ENCODE peak calls at places on chromosomes 12 and 14, in ten cellular contexts. One of them, this sample, is unnamed.

GRCh38 chr12:100185361-100185894 is 15.2 kb upstream of the ACTR6 start:
- DNase-seq in GDM1: peak
- DNase-seq in Daoy: no peak
- DNase-seq in stimulated activated CD4-positive, alpha-beta T cell treated with anti-CD3 and anti-CD28 coated beads, Interleukin-15, amount 100 ng/mL, for 1 hour: no peak
- DNase-seq in K562: no peak
- DNase-seq in WTC11: no peak
- DNase-seq in activated effector memory CD4-positive, alpha-beta T cell treated with Interleukin-2 at 50 U/mL for 16 hours: no peak
- DNase-seq in GM03348: peak
- DNase-seq in H9: no peak
- DNase-seq in esophagus squamous epithelium: no peak
- DNase-seq in this sample: no peak

GRCh38 chr12:75704664-75705063 is 193.3 kb upstream of the KRR1 start:
- DNase-seq in GDM1: no peak
- DNase-seq in Daoy: peak
- DNase-seq in stimulated activated CD4-positive, alpha-beta T cell treated with anti-CD3 and anti-CD28 coated beads, Interleukin-15, amount 100 ng/mL, for 1 hour: no peak
- DNase-seq in K562: no peak
- DNase-seq in WTC11: no peak
- DNase-seq in activated effector memory CD4-positive, alpha-beta T cell treated with Interleukin-2 at 50 U/mL for 16 hours: no peak
- DNase-seq in GM03348: no peak
- DNase-seq in H9: no peak
- DNase-seq in esophagus squamous epithelium: no peak
- DNase-seq in this sample: no peak

GRCh38 chr12:113070117-113070906 is 13.8 kb downstream of the DTX1 start:
- DNase-seq in GDM1: peak
- DNase-seq in Daoy: peak
- DNase-seq in stimulated activated CD4-positive, alpha-beta T cell treated with anti-CD3 and anti-CD28 coated beads, Interleukin-15, amount 100 ng/mL, for 1 hour: no peak
- DNase-seq in K562: no peak
- DNase-seq in WTC11: no peak
- DNase-seq in activated effector memory CD4-positive, alpha-beta T cell treated with Interleukin-2 at 50 U/mL for 16 hours: no peak
- DNase-seq in GM03348: no peak
- DNase-seq in H9: no peak
- DNase-seq in esophagus squamous epithelium: no peak
- DNase-seq in this sample: peak

GRCh38 chr12:17239874-17240273 is 633.9 kb upstream of the LMO3 start:
- DNase-seq in GDM1: no peak
- DNase-seq in Daoy: no peak
- DNase-seq in stimulated activated CD4-positive, alpha-beta T cell treated with anti-CD3 and anti-CD28 coated beads, Interleukin-15, amount 100 ng/mL, for 1 hour: no peak
- DNase-seq in K562: no peak
- DNase-seq in WTC11: no peak
- DNase-seq in activated effector memory CD4-positive, alpha-beta T cell treated with Interleukin-2 at 50 U/mL for 16 hours: no peak
- DNase-seq in GM03348: no peak
- DNase-seq in H9: no peak
- DNase-seq in esophagus squamous epithelium: no peak
- DNase-seq in this sample: no peak

GRCh38 chr14:24315807-24316596 is 4.7 kb downstream of the LTB4R start:
- DNase-seq in GDM1: no peak
- DNase-seq in Daoy: no peak
- DNase-seq in stimulated activated CD4-positive, alpha-beta T cell treated with anti-CD3 and anti-CD28 coated beads, Interleukin-15, amount 100 ng/mL, for 1 hour: no peak
- DNase-seq in K562: peak
- DNase-seq in WTC11: peak
- DNase-seq in activated effector memory CD4-positive, alpha-beta T cell treated with Interleukin-2 at 50 U/mL for 16 hours: no peak
- DNase-seq in GM03348: no peak
- DNase-seq in H9: peak
- DNase-seq in esophagus squamous epithelium: no peak
- DNase-seq in this sample: no peak

GRCh38 chr12:16300222-16300621 is 22.7 kb upstream of the SLC15A5 start:
- DNase-seq in GDM1: no peak
- DNase-seq in Daoy: no peak
- DNase-seq in stimulated activated CD4-positive, alpha-beta T cell treated with anti-CD3 and anti-CD28 coated beads, Interleukin-15, amount 100 ng/mL, for 1 hour: no peak
- DNase-seq in K562: no peak
- DNase-seq in WTC11: no peak
- DNase-seq in activated effector memory CD4-positive, alpha-beta T cell treated with Interleukin-2 at 50 U/mL for 16 hours: no peak
- DNase-seq in GM03348: peak
- DNase-seq in H9: no peak
- DNase-seq in esophagus squamous epithelium: no peak
- DNase-seq in this sample: no peak

GRCh38 chr14:52550661-52551060 is 1.6 kb downstream of the TXNDC16 start:
- DNase-seq in GDM1: no peak
- DNase-seq in Daoy: no peak
- DNase-seq in stimulated activated CD4-positive, alpha-beta T cell treated with anti-CD3 and anti-CD28 coated beads, Interleukin-15, amount 100 ng/mL, for 1 hour: no peak
- DNase-seq in K562: no peak
- DNase-seq in WTC11: no peak
- DNase-seq in activated effector memory CD4-positive, alpha-beta T cell treated with Interleukin-2 at 50 U/mL for 16 hours: no peak
- DNase-seq in GM03348: no peak
- DNase-seq in H9: no peak
- DNase-seq in esophagus squamous epithelium: no peak
- DNase-seq in this sample: no peak

GRCh38 chr12:31984806-31985591 is 25.8 kb downstream of the RESF1 start:
- DNase-seq in GDM1: no peak
- DNase-seq in Daoy: no peak
- DNase-seq in stimulated activated CD4-positive, alpha-beta T cell treated with anti-CD3 and anti-CD28 coated beads, Interleukin-15, amount 100 ng/mL, for 1 hour: no peak
- DNase-seq in K562: no peak
- DNase-seq in WTC11: no peak
- DNase-seq in activated effector memory CD4-positive, alpha-beta T cell treated with Interleukin-2 at 50 U/mL for 16 hours: no peak
- DNase-seq in GM03348: no peak
- DNase-seq in H9: no peak
- DNase-seq in esophagus squamous epithelium: no peak
- DNase-seq in this sample: no peak

GRCh38 chr12:31944299-31944698 is 14.9 kb upstream of the RESF1 start:
- DNase-seq in GDM1: no peak
- DNase-seq in Daoy: no peak
- DNase-seq in stimulated activated CD4-positive, alpha-beta T cell treated with anti-CD3 and anti-CD28 coated beads, Interleukin-15, amount 100 ng/mL, for 1 hour: no peak
- DNase-seq in K562: no peak
- DNase-seq in WTC11: no peak
- DNase-seq in activated effector memory CD4-positive, alpha-beta T cell treated with Interleukin-2 at 50 U/mL for 16 hours: no peak
- DNase-seq in GM03348: no peak
- DNase-seq in H9: no peak
- DNase-seq in esophagus squamous epithelium: no peak
- DNase-seq in this sample: no peak

GRCh38 chr14:50977863-50978520 is 33.7 kb upstream of the PYGL start:
- DNase-seq in GDM1: no peak
- DNase-seq in Daoy: no peak
- DNase-seq in stimulated activated CD4-positive, alpha-beta T cell treated with anti-CD3 and anti-CD28 coated beads, Interleukin-15, amount 100 ng/mL, for 1 hour: no peak
- DNase-seq in K562: no peak
- DNase-seq in WTC11: no peak
- DNase-seq in activated effector memory CD4-positive, alpha-beta T cell treated with Interleukin-2 at 50 U/mL for 16 hours: no peak
- DNase-seq in GM03348: no peak
- DNase-seq in H9: no peak
- DNase-seq in esophagus squamous epithelium: no peak
- DNase-seq in this sample: no peak

GRCh38 chr14:85991156-85991555 is 461.2 kb downstream of the FLRT2 start:
- DNase-seq in GDM1: no peak
- DNase-seq in Daoy: no peak
- DNase-seq in stimulated activated CD4-positive, alpha-beta T cell treated with anti-CD3 and anti-CD28 coated beads, Interleukin-15, amount 100 ng/mL, for 1 hour: no peak
- DNase-seq in K562: no peak
- DNase-seq in WTC11: no peak
- DNase-seq in activated effector memory CD4-positive, alpha-beta T cell treated with Interleukin-2 at 50 U/mL for 16 hours: no peak
- DNase-seq in GM03348: no peak
- DNase-seq in H9: no peak
- DNase-seq in esophagus squamous epithelium: no peak
- DNase-seq in this sample: no peak

GRCh38 chr14:50862171-50862570 is 9.7 kb upstream of the ABHD12B start:
- DNase-seq in GDM1: no peak
- DNase-seq in Daoy: no peak
- DNase-seq in stimulated activated CD4-positive, alpha-beta T cell treated with anti-CD3 and anti-CD28 coated beads, Interleukin-15, amount 100 ng/mL, for 1 hour: no peak
- DNase-seq in K562: no peak
- DNase-seq in WTC11: no peak
- DNase-seq in activated effector memory CD4-positive, alpha-beta T cell treated with Interleukin-2 at 50 U/mL for 16 hours: no peak
- DNase-seq in GM03348: no peak
- DNase-seq in H9: no peak
- DNase-seq in esophagus squamous epithelium: no peak
- DNase-seq in this sample: no peak

GRCh38 chr12:67430708-67431335 is 161.7 kb downstream of the CAND1 start:
- DNase-seq in GDM1: no peak
- DNase-seq in Daoy: no peak
- DNase-seq in stimulated activated CD4-positive, alpha-beta T cell treated with anti-CD3 and anti-CD28 coated beads, Interleukin-15, amount 100 ng/mL, for 1 hour: no peak
- DNase-seq in K562: no peak
- DNase-seq in WTC11: peak
- DNase-seq in activated effector memory CD4-positive, alpha-beta T cell treated with Interleukin-2 at 50 U/mL for 16 hours: no peak
- DNase-seq in GM03348: peak
- DNase-seq in H9: no peak
- DNase-seq in esophagus squamous epithelium: no peak
- DNase-seq in this sample: no peak

GRCh38 chr12:42603246-42603645 is 13.7 kb upstream of the PRICKLE1 start:
- DNase-seq in GDM1: no peak
- DNase-seq in Daoy: no peak
- DNase-seq in stimulated activated CD4-positive, alpha-beta T cell treated with anti-CD3 and anti-CD28 coated beads, Interleukin-15, amount 100 ng/mL, for 1 hour: no peak
- DNase-seq in K562: no peak
- DNase-seq in WTC11: no peak
- DNase-seq in activated effector memory CD4-positive, alpha-beta T cell treated with Interleukin-2 at 50 U/mL for 16 hours: no peak
- DNase-seq in GM03348: no peak
- DNase-seq in H9: no peak
- DNase-seq in esophagus squamous epithelium: no peak
- DNase-seq in this sample: no peak

GRCh38 chr14:77007975-77008421 is 20.5 kb downstream of the IRF2BPL start:
- DNase-seq in GDM1: no peak
- DNase-seq in Daoy: no peak
- DNase-seq in stimulated activated CD4-positive, alpha-beta T cell treated with anti-CD3 and anti-CD28 coated beads, Interleukin-15, amount 100 ng/mL, for 1 hour: no peak
- DNase-seq in K562: no peak
- DNase-seq in WTC11: no peak
- DNase-seq in activated effector memory CD4-positive, alpha-beta T cell treated with Interleukin-2 at 50 U/mL for 16 hours: no peak
- DNase-seq in GM03348: no peak
- DNase-seq in H9: no peak
- DNase-seq in esophagus squamous epithelium: no peak
- DNase-seq in this sample: no peak

GRCh38 chr12:124464062-124464461 is 103.3 kb downstream of the NCOR2 start:
- DNase-seq in GDM1: no peak
- DNase-seq in Daoy: no peak
- DNase-seq in stimulated activated CD4-positive, alpha-beta T cell treated with anti-CD3 and anti-CD28 coated beads, Interleukin-15, amount 100 ng/mL, for 1 hour: no peak
- DNase-seq in K562: no peak
- DNase-seq in WTC11: no peak
- DNase-seq in activated effector memory CD4-positive, alpha-beta T cell treated with Interleukin-2 at 50 U/mL for 16 hours: no peak
- DNase-seq in GM03348: no peak
- DNase-seq in H9: no peak
- DNase-seq in esophagus squamous epithelium: no peak
- DNase-seq in this sample: no peak

GRCh38 chr14:103530390-103530789 is 1.4 kb downstream of the TRMT61A start:
- DNase-seq in GDM1: no peak
- DNase-seq in Daoy: no peak
- DNase-seq in stimulated activated CD4-positive, alpha-beta T cell treated with anti-CD3 and anti-CD28 coated beads, Interleukin-15, amount 100 ng/mL, for 1 hour: no peak
- DNase-seq in K562: peak
- DNase-seq in WTC11: peak
- DNase-seq in activated effector memory CD4-positive, alpha-beta T cell treated with Interleukin-2 at 50 U/mL for 16 hours: no peak
- DNase-seq in GM03348: no peak
- DNase-seq in H9: peak
- DNase-seq in esophagus squamous epithelium: no peak
- DNase-seq in this sample: no peak

GRCh38 chr12:99389751-99390150 is 257.8 kb upstream of the GARIN6 start:
- DNase-seq in GDM1: no peak
- DNase-seq in Daoy: no peak
- DNase-seq in stimulated activated CD4-positive, alpha-beta T cell treated with anti-CD3 and anti-CD28 coated beads, Interleukin-15, amount 100 ng/mL, for 1 hour: no peak
- DNase-seq in K562: no peak
- DNase-seq in WTC11: no peak
- DNase-seq in activated effector memory CD4-positive, alpha-beta T cell treated with Interleukin-2 at 50 U/mL for 16 hours: no peak
- DNase-seq in GM03348: no peak
- DNase-seq in H9: no peak
- DNase-seq in esophagus squamous epithelium: no peak
- DNase-seq in this sample: no peak

GRCh38 chr12:54141534-54142475 is 47.0 kb downstream of the SMUG1 start:
- DNase-seq in GDM1: no peak
- DNase-seq in Daoy: peak
- DNase-seq in stimulated activated CD4-positive, alpha-beta T cell treated with anti-CD3 and anti-CD28 coated beads, Interleukin-15, amount 100 ng/mL, for 1 hour: no peak
- DNase-seq in K562: no peak
- DNase-seq in WTC11: no peak
- DNase-seq in activated effector memory CD4-positive, alpha-beta T cell treated with Interleukin-2 at 50 U/mL for 16 hours: no peak
- DNase-seq in GM03348: peak
- DNase-seq in H9: no peak
- DNase-seq in esophagus squamous epithelium: no peak
- DNase-seq in this sample: no peak